ENCODE peak calls at places on chromosomes 7 and 10, in nine cellular contexts. One of them, this sample, is unnamed.
A peak's percentile ranks its signal among the peaks of the same experiment; 100 is the strongest.

GRCh38 chr10:131621784-131622624 is 278.8 kb upstream of the PPP2R2D start:
- DNase-seq in tibial artery: peak; percentile 15
- DNase-seq in activated naive CD4-positive, alpha-beta T cell treated with anti-CD3 and anti-CD28 coated beads, Interleukin-2, amount 10 ng/mL, durations not matched to agents 7 days and 5 days: no peak
- DNase-seq in GM12878: no peak
- DNase-seq in RKO: no peak
- DNase-seq in NAMALWA: no peak
- DNase-seq in lower leg skin: peak; percentile 57
- DNase-seq in adrenal gland: no peak
- DNase-seq in NCI-H2081: no peak
- DNase-seq in this sample: no peak

GRCh38 chr7:12322287-12322902 is 81.3 kb downstream of the VWDE start:
- DNase-seq in tibial artery: no peak
- DNase-seq in activated naive CD4-positive, alpha-beta T cell treated with anti-CD3 and anti-CD28 coated beads, Interleukin-2, amount 10 ng/mL, durations not matched to agents 7 days and 5 days: no peak
- DNase-seq in GM12878: no peak
- DNase-seq in RKO: peak; percentile 47
- DNase-seq in NAMALWA: peak; percentile 57
- DNase-seq in lower leg skin: no peak
- DNase-seq in adrenal gland: no peak
- DNase-seq in NCI-H2081: peak; percentile 32
- DNase-seq in this sample: no peak

GRCh38 chr7:2094454-2095039 is 138.2 kb downstream of the MAD1L1 start:
- DNase-seq in tibial artery: no peak
- DNase-seq in activated naive CD4-positive, alpha-beta T cell treated with anti-CD3 and anti-CD28 coated beads, Interleukin-2, amount 10 ng/mL, durations not matched to agents 7 days and 5 days: no peak
- DNase-seq in GM12878: no peak
- DNase-seq in RKO: no peak
- DNase-seq in NAMALWA: no peak
- DNase-seq in lower leg skin: no peak
- DNase-seq in adrenal gland: no peak
- DNase-seq in NCI-H2081: no peak
- DNase-seq in this sample: no peak

GRCh38 chr7:27636326-27637006 is 26.2 kb downstream of the HIBADH start:
- DNase-seq in tibial artery: no peak
- DNase-seq in activated naive CD4-positive, alpha-beta T cell treated with anti-CD3 and anti-CD28 coated beads, Interleukin-2, amount 10 ng/mL, durations not matched to agents 7 days and 5 days: no peak
- DNase-seq in GM12878: no peak
- DNase-seq in RKO: no peak
- DNase-seq in NAMALWA: no peak
- DNase-seq in lower leg skin: no peak
- DNase-seq in adrenal gland: no peak
- DNase-seq in NCI-H2081: no peak
- DNase-seq in this sample: no peak

GRCh38 chr7:150666412-150666811 is 19.1 kb upstream of the GIMAP2 start:
- DNase-seq in tibial artery: no peak
- DNase-seq in activated naive CD4-positive, alpha-beta T cell treated with anti-CD3 and anti-CD28 coated beads, Interleukin-2, amount 10 ng/mL, durations not matched to agents 7 days and 5 days: no peak
- DNase-seq in GM12878: no peak
- DNase-seq in RKO: no peak
- DNase-seq in NAMALWA: no peak
- DNase-seq in lower leg skin: no peak
- DNase-seq in adrenal gland: no peak
- DNase-seq in NCI-H2081: no peak
- DNase-seq in this sample: no peak

GRCh38 chr7:140081774-140082425 is 19.1 kb upstream of the PARP12 start:
- DNase-seq in tibial artery: no peak
- DNase-seq in activated naive CD4-positive, alpha-beta T cell treated with anti-CD3 and anti-CD28 coated beads, Interleukin-2, amount 10 ng/mL, durations not matched to agents 7 days and 5 days: no peak
- DNase-seq in GM12878: no peak
- DNase-seq in RKO: no peak
- DNase-seq in NAMALWA: no peak
- DNase-seq in lower leg skin: no peak
- DNase-seq in adrenal gland: no peak
- DNase-seq in NCI-H2081: no peak
- DNase-seq in this sample: no peak

GRCh38 chr10:108598831-108599230 is 1324.5 kb downstream of the XPNPEP1 start:
- DNase-seq in tibial artery: no peak
- DNase-seq in activated naive CD4-positive, alpha-beta T cell treated with anti-CD3 and anti-CD28 coated beads, Interleukin-2, amount 10 ng/mL, durations not matched to agents 7 days and 5 days: no peak
- DNase-seq in GM12878: no peak
- DNase-seq in RKO: no peak
- DNase-seq in NAMALWA: no peak
- DNase-seq in lower leg skin: no peak
- DNase-seq in adrenal gland: no peak
- DNase-seq in NCI-H2081: no peak
- DNase-seq in this sample: no peak

GRCh38 chr7:747186-747585 is 20.1 kb upstream of the PRKAR1B start:
- DNase-seq in tibial artery: no peak
- DNase-seq in activated naive CD4-positive, alpha-beta T cell treated with anti-CD3 and anti-CD28 coated beads, Interleukin-2, amount 10 ng/mL, durations not matched to agents 7 days and 5 days: no peak
- DNase-seq in GM12878: no peak
- DNase-seq in RKO: no peak
- DNase-seq in NAMALWA: no peak
- DNase-seq in lower leg skin: no peak
- DNase-seq in adrenal gland: no peak
- DNase-seq in NCI-H2081: no peak
- DNase-seq in this sample: no peak

GRCh38 chr10:121516483-121516882 is 81.8 kb downstream of the FGFR2 start:
- DNase-seq in tibial artery: no peak
- DNase-seq in activated naive CD4-positive, alpha-beta T cell treated with anti-CD3 and anti-CD28 coated beads, Interleukin-2, amount 10 ng/mL, durations not matched to agents 7 days and 5 days: no peak
- DNase-seq in GM12878: no peak
- DNase-seq in RKO: no peak
- DNase-seq in NAMALWA: no peak
- DNase-seq in lower leg skin: peak; percentile 14
- DNase-seq in adrenal gland: no peak
- DNase-seq in NCI-H2081: no peak
- DNase-seq in this sample: peak; percentile 9

GRCh38 chr10:54133201-54133600 is 667.8 kb downstream of the PCDH15 start:
- DNase-seq in tibial artery: no peak
- DNase-seq in activated naive CD4-positive, alpha-beta T cell treated with anti-CD3 and anti-CD28 coated beads, Interleukin-2, amount 10 ng/mL, durations not matched to agents 7 days and 5 days: no peak
- DNase-seq in GM12878: no peak
- DNase-seq in RKO: peak; percentile 37
- DNase-seq in NAMALWA: peak; percentile 8
- DNase-seq in lower leg skin: no peak
- DNase-seq in adrenal gland: no peak
- DNase-seq in NCI-H2081: peak; percentile 17
- DNase-seq in this sample: no peak

GRCh38 chr7:15916666-15917388 is 230.3 kb upstream of the MEOX2 start:
- DNase-seq in tibial artery: no peak
- DNase-seq in activated naive CD4-positive, alpha-beta T cell treated with anti-CD3 and anti-CD28 coated beads, Interleukin-2, amount 10 ng/mL, durations not matched to agents 7 days and 5 days: no peak
- DNase-seq in GM12878: no peak
- DNase-seq in RKO: no peak
- DNase-seq in NAMALWA: no peak
- DNase-seq in lower leg skin: no peak
- DNase-seq in adrenal gland: no peak
- DNase-seq in NCI-H2081: no peak
- DNase-seq in this sample: no peak